ENCODE peak calls at places on chromosome 2, in seven cellular contexts. One of them, this sample, is unnamed.
A peak's percentile ranks its signal among the peaks of the same experiment; 100 is the strongest.

GRCh38 chr2:60475311-60475830 is 78.1 kb downstream of the BCL11A start:
- DNase-seq in AG10803: peak; percentile 61
- DNase-seq in RWPE1: no peak
- DNase-seq in vagina: peak; percentile 65
- DNase-seq in HFFc6: no peak
- DNase-seq in stomach: no peak
- DNase-seq in activated CD8-positive, alpha-beta T cell treated with anti-CD3 and anti-CD28 coated beads for 36 hours: no peak
- DNase-seq in this sample: no peak

GRCh38 chr2:54558188-54558975 is 102.3 kb downstream of the SPTBN1 start:
- DNase-seq in RWPE1: peak; percentile 71
- DNase-seq in activated CD8-positive, alpha-beta T cell treated with anti-CD3 and anti-CD28 coated beads for 36 hours: peak; percentile 84
- DNase-seq in vagina: no peak
- DNase-seq in stomach: peak; percentile 84
- DNase-seq in AG10803: peak; percentile 43
- DNase-seq in HFFc6: peak; percentile 46
- DNase-seq in this sample: no peak

GRCh38 chr2:168915433-168916328 is 14.6 kb downstream of the G6PC2 start:
- DNase-seq in RWPE1: no peak
- DNase-seq in AG10803: no peak
- DNase-seq in vagina: no peak
- DNase-seq in stomach: no peak
- DNase-seq in HFFc6: no peak
- DNase-seq in activated CD8-positive, alpha-beta T cell treated with anti-CD3 and anti-CD28 coated beads for 36 hours: peak; percentile 9
- DNase-seq in this sample: no peak

GRCh38 chr2:122643725-122644329 is 888.4 kb downstream of the TSN start:
- DNase-seq in activated CD8-positive, alpha-beta T cell treated with anti-CD3 and anti-CD28 coated beads for 36 hours: no peak
- DNase-seq in stomach: no peak
- DNase-seq in RWPE1: peak; percentile 81
- DNase-seq in HFFc6: peak; percentile 77
- DNase-seq in vagina: no peak
- DNase-seq in AG10803: peak; percentile 76
- DNase-seq in this sample: no peak

GRCh38 chr2:33214436-33214835 is 262.0 kb upstream of the RASGRP3 start:
- DNase-seq in vagina: no peak
- DNase-seq in HFFc6: no peak
- DNase-seq in RWPE1: no peak
- DNase-seq in activated CD8-positive, alpha-beta T cell treated with anti-CD3 and anti-CD28 coated beads for 36 hours: peak; percentile 6
- DNase-seq in stomach: peak; percentile 74
- DNase-seq in AG10803: no peak
- DNase-seq in this sample: no peak

GRCh38 chr2:30191107-30191506 is 40.2 kb upstream of the LBH start:
- DNase-seq in RWPE1: no peak
- DNase-seq in HFFc6: no peak
- DNase-seq in stomach: peak; percentile 7
- DNase-seq in activated CD8-positive, alpha-beta T cell treated with anti-CD3 and anti-CD28 coated beads for 36 hours: no peak
- DNase-seq in vagina: no peak
- DNase-seq in AG10803: no peak
- DNase-seq in this sample: no peak

GRCh38 chr2:8805278-8806045 is 32.0 kb downstream of the KIDINS220 start:
- DNase-seq in vagina: no peak
- DNase-seq in HFFc6: no peak
- DNase-seq in AG10803: no peak
- DNase-seq in activated CD8-positive, alpha-beta T cell treated with anti-CD3 and anti-CD28 coated beads for 36 hours: no peak
- DNase-seq in RWPE1: no peak
- DNase-seq in stomach: no peak
- DNase-seq in this sample: no peak

GRCh38 chr2:222844323-222844722 is 16.5 kb upstream of the ACSL3 start:
- DNase-seq in HFFc6: peak; percentile 79
- DNase-seq in RWPE1: peak; percentile 44
- DNase-seq in vagina: no peak
- DNase-seq in stomach: no peak
- DNase-seq in activated CD8-positive, alpha-beta T cell treated with anti-CD3 and anti-CD28 coated beads for 36 hours: no peak
- DNase-seq in AG10803: peak; percentile 85
- DNase-seq in this sample: peak; percentile 53

GRCh38 chr2:102826904-102827303 is 65.1 kb downstream of the TMEM182 start:
- DNase-seq in activated CD8-positive, alpha-beta T cell treated with anti-CD3 and anti-CD28 coated beads for 36 hours: no peak
- DNase-seq in AG10803: peak; percentile 8
- DNase-seq in stomach: peak; percentile 31
- DNase-seq in vagina: no peak
- DNase-seq in HFFc6: no peak
- DNase-seq in RWPE1: no peak
- DNase-seq in this sample: no peak

GRCh38 chr2:70010222-70011111 is 49.0 kb upstream of the ASPRV1 start:
- DNase-seq in HFFc6: no peak
- DNase-seq in AG10803: peak; percentile 26
- DNase-seq in activated CD8-positive, alpha-beta T cell treated with anti-CD3 and anti-CD28 coated beads for 36 hours: no peak
- DNase-seq in RWPE1: peak; percentile 26
- DNase-seq in stomach: peak; percentile 64
- DNase-seq in vagina: peak; percentile 42
- DNase-seq in this sample: no peak

GRCh38 chr2:23925702-23926288 is 1.1 kb downstream of the ATAD2B start:
- DNase-seq in HFFc6: peak; percentile 61
- DNase-seq in vagina: peak; percentile 91
- DNase-seq in AG10803: peak; percentile 62
- DNase-seq in activated CD8-positive, alpha-beta T cell treated with anti-CD3 and anti-CD28 coated beads for 36 hours: peak; percentile 78
- DNase-seq in RWPE1: peak; percentile 37
- DNase-seq in stomach: peak; percentile 52
- DNase-seq in this sample: no peak

GRCh38 chr2:209519911-209520310 is 96.1 kb downstream of the MAP2 start:
- DNase-seq in stomach: no peak
- DNase-seq in vagina: no peak
- DNase-seq in HFFc6: no peak
- DNase-seq in RWPE1: no peak
- DNase-seq in activated CD8-positive, alpha-beta T cell treated with anti-CD3 and anti-CD28 coated beads for 36 hours: no peak
- DNase-seq in AG10803: no peak
- DNase-seq in this sample: no peak

GRCh38 chr2:151478011-151478410 is 68.3 kb downstream of the RIF1 start:
- DNase-seq in RWPE1: peak; percentile 38
- DNase-seq in stomach: no peak
- DNase-seq in HFFc6: peak; percentile 28
- DNase-seq in activated CD8-positive, alpha-beta T cell treated with anti-CD3 and anti-CD28 coated beads for 36 hours: no peak
- DNase-seq in AG10803: peak; percentile 1
- DNase-seq in vagina: no peak
- DNase-seq in this sample: no peak

GRCh38 chr2:177881001-177881748 is 191.4 kb downstream of the PDE11A start:
- DNase-seq in vagina: no peak
- DNase-seq in stomach: no peak
- DNase-seq in RWPE1: no peak
- DNase-seq in activated CD8-positive, alpha-beta T cell treated with anti-CD3 and anti-CD28 coated beads for 36 hours: no peak
- DNase-seq in HFFc6: no peak
- DNase-seq in AG10803: peak; percentile 18
- DNase-seq in this sample: no peak

GRCh38 chr2:11559786-11560155 is 25.9 kb downstream of the GREB1 start:
- DNase-seq in RWPE1: no peak
- DNase-seq in activated CD8-positive, alpha-beta T cell treated with anti-CD3 and anti-CD28 coated beads for 36 hours: no peak
- DNase-seq in stomach: no peak
- DNase-seq in vagina: no peak
- DNase-seq in HFFc6: no peak
- DNase-seq in AG10803: no peak
- DNase-seq in this sample: no peak

GRCh38 chr2:95359035-95359434 is 43.5 kb upstream of the FAHD2A start:
- DNase-seq in activated CD8-positive, alpha-beta T cell treated with anti-CD3 and anti-CD28 coated beads for 36 hours: no peak
- DNase-seq in vagina: no peak
- DNase-seq in AG10803: peak; percentile 77
- DNase-seq in HFFc6: peak; percentile 72
- DNase-seq in RWPE1: no peak
- DNase-seq in stomach: no peak
- DNase-seq in this sample: no peak

GRCh38 chr2:95313296-95314265 is 16.4 kb downstream of the KCNIP3 start:
- DNase-seq in stomach: no peak
- DNase-seq in activated CD8-positive, alpha-beta T cell treated with anti-CD3 and anti-CD28 coated beads for 36 hours: no peak
- DNase-seq in HFFc6: no peak
- DNase-seq in AG10803: no peak
- DNase-seq in RWPE1: no peak
- DNase-seq in vagina: no peak
- DNase-seq in this sample: no peak

GRCh38 chr2:129757366-129757914 is 222.0 kb upstream of the RAB6C start:
- DNase-seq in RWPE1: no peak
- DNase-seq in HFFc6: no peak
- DNase-seq in activated CD8-positive, alpha-beta T cell treated with anti-CD3 and anti-CD28 coated beads for 36 hours: no peak
- DNase-seq in stomach: no peak
- DNase-seq in vagina: peak; percentile 65
- DNase-seq in AG10803: no peak
- DNase-seq in this sample: no peak

GRCh38 chr2:129759186-129760010 is 220.1 kb upstream of the RAB6C start:
- DNase-seq in RWPE1: no peak
- DNase-seq in stomach: no peak
- DNase-seq in HFFc6: no peak
- DNase-seq in activated CD8-positive, alpha-beta T cell treated with anti-CD3 and anti-CD28 coated beads for 36 hours: no peak
- DNase-seq in AG10803: no peak
- DNase-seq in vagina: peak; percentile 80
- DNase-seq in this sample: no peak

GRCh38 chr2:129760669-129761068 is 218.8 kb upstream of the RAB6C start:
- DNase-seq in activated CD8-positive, alpha-beta T cell treated with anti-CD3 and anti-CD28 coated beads for 36 hours: no peak
- DNase-seq in AG10803: no peak
- DNase-seq in RWPE1: no peak
- DNase-seq in vagina: peak; percentile 79
- DNase-seq in stomach: no peak
- DNase-seq in HFFc6: no peak
- DNase-seq in this sample: no peak

GRCh38 chr2:129757915-129758421 is 221.5 kb upstream of the RAB6C start:
- DNase-seq in AG10803: no peak
- DNase-seq in vagina: peak; percentile 83
- DNase-seq in activated CD8-positive, alpha-beta T cell treated with anti-CD3 and anti-CD28 coated beads for 36 hours: no peak
- DNase-seq in stomach: no peak
- DNase-seq in HFFc6: no peak
- DNase-seq in RWPE1: no peak
- DNase-seq in this sample: no peak

GRCh38 chr2:129758461-129759185 is 220.8 kb upstream of the RAB6C start:
- DNase-seq in RWPE1: no peak
- DNase-seq in vagina: no peak
- DNase-seq in AG10803: peak; percentile 1
- DNase-seq in activated CD8-positive, alpha-beta T cell treated with anti-CD3 and anti-CD28 coated beads for 36 hours: no peak
- DNase-seq in HFFc6: no peak
- DNase-seq in stomach: no peak
- DNase-seq in this sample: no peak
- TF ChIP-seq CTCF in RWPE1: no peak
- TF ChIP-seq CTCF in vagina: no peak
- TF ChIP-seq CTCF in AG10803: no peak
- TF ChIP-seq CTCF in activated CD8-positive, alpha-beta T cell treated with anti-CD3 and anti-CD28 coated beads for 36 hours: no peak
- TF ChIP-seq CTCF in HFFc6: no peak
- TF ChIP-seq CTCF in stomach: no peak
- TF ChIP-seq CTCF in this sample: no peak

DNA sequence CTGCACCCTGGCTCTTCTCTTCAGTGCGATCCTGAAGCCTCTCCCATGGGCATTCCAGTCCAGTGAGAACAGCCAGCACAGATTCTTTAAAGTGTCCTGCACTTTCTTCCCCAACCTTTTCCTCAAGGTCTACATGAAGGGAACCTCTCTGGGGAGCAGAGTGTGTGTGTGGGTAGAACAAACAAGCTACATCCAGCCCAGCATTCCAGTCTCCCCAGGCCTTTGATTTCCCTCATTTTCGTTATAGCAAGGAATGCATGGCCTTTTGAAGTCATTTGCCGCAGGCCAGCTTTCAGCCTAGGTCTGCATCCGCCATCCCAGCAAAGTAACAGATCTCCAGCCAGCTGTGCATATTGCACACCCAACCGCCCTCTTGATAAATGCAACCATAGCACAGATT is 44.5 kb downstream of the CD8B2 start:
- DNase-seq in vagina: no peak
- DNase-seq in HFFc6: no peak
- DNase-seq in stomach: no peak
- DNase-seq in AG10803: no peak
- DNase-seq in RWPE1: no peak
- DNase-seq in activated CD8-positive, alpha-beta T cell treated with anti-CD3 and anti-CD28 coated beads for 36 hours: no peak
- DNase-seq in this sample: no peak
- TF ChIP-seq CTCF in vagina: no peak
- TF ChIP-seq CTCF in HFFc6: no peak
- TF ChIP-seq CTCF in stomach: no peak
- TF ChIP-seq CTCF in AG10803: no peak
- TF ChIP-seq CTCF in RWPE1: no peak
- TF ChIP-seq CTCF in activated CD8-positive, alpha-beta T cell treated with anti-CD3 and anti-CD28 coated beads for 36 hours: no peak
- TF ChIP-seq CTCF in this sample: no peak

GRCh38 chr2:202870431-202871160 is 970 bp downstream of the ICA1L start:
- DNase-seq in vagina: no peak
- DNase-seq in RWPE1: peak; percentile 81
- DNase-seq in stomach: peak; percentile 58
- DNase-seq in AG10803: peak; percentile 15
- DNase-seq in activated CD8-positive, alpha-beta T cell treated with anti-CD3 and anti-CD28 coated beads for 36 hours: peak; percentile 80
- DNase-seq in HFFc6: peak; percentile 48
- DNase-seq in this sample: no peak

DNA sequence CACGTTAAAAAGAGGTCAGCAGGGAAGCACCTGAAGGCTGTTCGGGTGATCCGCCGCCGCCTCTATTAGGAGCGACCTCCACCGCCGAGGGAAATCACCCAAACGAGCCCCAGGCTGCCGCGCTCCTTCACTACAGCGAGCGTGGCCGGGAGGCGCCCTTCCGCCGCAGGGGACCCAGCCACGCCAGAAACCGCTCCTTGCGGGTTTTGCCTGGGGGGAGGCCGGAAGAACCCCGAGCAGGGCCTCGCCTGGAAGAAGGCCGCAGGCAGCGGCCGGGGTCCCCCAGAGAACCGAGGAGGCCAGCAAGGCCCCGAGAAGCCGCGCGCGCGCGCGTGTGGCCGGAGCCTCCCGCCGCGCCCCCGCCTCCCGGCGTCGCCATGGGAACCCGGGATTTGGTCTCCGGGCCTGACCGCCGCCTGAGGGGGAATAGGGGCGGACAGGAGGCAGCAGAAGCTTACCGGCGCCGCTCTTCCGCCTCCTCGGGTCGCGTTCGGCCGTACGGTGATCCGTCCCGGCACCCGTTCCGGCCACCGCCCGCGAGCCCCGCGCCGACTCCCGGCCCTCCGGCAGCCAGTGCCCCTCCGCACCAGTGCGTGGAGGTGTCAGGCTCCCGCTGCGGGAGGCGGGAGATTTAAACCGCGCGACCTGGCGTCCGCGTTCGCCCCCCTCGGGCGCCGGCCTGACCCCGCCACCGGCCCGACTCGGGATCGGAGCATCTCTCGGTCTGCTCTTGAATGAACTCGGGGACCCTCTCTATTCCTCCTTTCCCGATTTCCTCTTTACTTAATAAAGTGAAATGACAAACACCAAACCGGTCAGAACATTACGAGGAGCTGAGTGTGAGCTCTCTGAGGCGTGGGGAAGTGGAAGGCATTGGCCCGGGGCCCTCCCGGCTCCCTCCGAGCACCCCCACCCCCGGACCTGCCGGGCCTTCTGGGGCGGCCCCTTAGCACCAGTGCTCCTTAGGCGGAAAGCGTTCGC is at the start of gene ICA1L:
- DNase-seq in vagina: no peak
- DNase-seq in AG10803: peak; percentile 53
- DNase-seq in stomach: peak; percentile 57
- DNase-seq in RWPE1: peak; percentile 46
- DNase-seq in activated CD8-positive, alpha-beta T cell treated with anti-CD3 and anti-CD28 coated beads for 36 hours: peak; percentile 76
- DNase-seq in HFFc6: peak; percentile 50
- DNase-seq in this sample: no peak
- TF ChIP-seq CTCF in vagina: no peak
- TF ChIP-seq CTCF in AG10803: no peak
- TF ChIP-seq CTCF in stomach: no peak
- TF ChIP-seq CTCF in RWPE1: no peak
- TF ChIP-seq CTCF in activated CD8-positive, alpha-beta T cell treated with anti-CD3 and anti-CD28 coated beads for 36 hours: no peak
- TF ChIP-seq CTCF in HFFc6: no peak
- TF ChIP-seq CTCF in this sample: no peak

DNA sequence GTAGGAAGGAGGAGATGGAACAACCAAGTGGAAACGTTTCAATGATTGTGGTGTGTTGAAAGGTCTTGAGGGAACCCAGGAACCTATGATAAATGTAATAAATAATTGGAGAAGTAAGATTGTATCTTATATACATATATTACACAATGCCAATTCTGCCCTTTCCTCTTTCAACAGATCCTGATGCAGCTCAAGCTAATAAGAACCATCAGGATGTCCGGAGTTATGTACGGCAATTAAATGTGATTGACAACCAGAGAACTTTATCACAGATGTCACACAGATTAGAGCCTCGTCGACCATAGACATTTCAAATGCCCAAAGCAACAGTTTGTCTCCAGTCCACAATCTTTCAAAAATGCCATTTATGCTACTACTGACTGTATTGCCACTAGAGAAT is 24.2 kb upstream of the MAP3K20 start:
- DNase-seq in activated CD8-positive, alpha-beta T cell treated with anti-CD3 and anti-CD28 coated beads for 36 hours: no peak
- DNase-seq in stomach: no peak
- DNase-seq in vagina: no peak
- DNase-seq in AG10803: no peak
- DNase-seq in HFFc6: no peak
- DNase-seq in RWPE1: no peak
- DNase-seq in this sample: no peak
- TF ChIP-seq CTCF in activated CD8-positive, alpha-beta T cell treated with anti-CD3 and anti-CD28 coated beads for 36 hours: no peak
- TF ChIP-seq CTCF in stomach: no peak
- TF ChIP-seq CTCF in vagina: no peak
- TF ChIP-seq CTCF in AG10803: no peak
- TF ChIP-seq CTCF in HFFc6: no peak
- TF ChIP-seq CTCF in RWPE1: no peak
- TF ChIP-seq CTCF in this sample: no peak

This sample was measured in AG09319.